ENCODE peak calls at places on chromosomes 4 and X, in nine cellular contexts. One of them, this sample, is unnamed.

GRCh38 chrX:14919421-14919820 is 46.2 kb downstream of the MOSPD2 start:
- DNase-seq in breast epithelium: no peak
- DNase-seq in AG04450: no peak
- DNase-seq in naive thymus-derived CD4-positive, alpha-beta T cell: no peak
- DNase-seq in psoas muscle: no peak
- DNase-seq in ovary: no peak
- DNase-seq in left lung: no peak
- DNase-seq in neuronal stem cell: no peak
- DNase-seq in GM23338: no peak
- DNase-seq in this sample: no peak

GRCh38 chrX:129041319-129041718 is 482.0 kb downstream of the SMARCA1 start:
- DNase-seq in breast epithelium: no peak
- DNase-seq in AG04450: no peak
- DNase-seq in naive thymus-derived CD4-positive, alpha-beta T cell: no peak
- DNase-seq in psoas muscle: no peak
- DNase-seq in ovary: no peak
- DNase-seq in left lung: no peak
- DNase-seq in neuronal stem cell: no peak
- DNase-seq in GM23338: no peak
- DNase-seq in this sample: no peak

GRCh38 chr4:81650871-81651270 is 179.2 kb upstream of the RASGEF1B start:
- DNase-seq in breast epithelium: no peak
- DNase-seq in AG04450: no peak
- DNase-seq in naive thymus-derived CD4-positive, alpha-beta T cell: no peak
- DNase-seq in psoas muscle: no peak
- DNase-seq in ovary: no peak
- DNase-seq in left lung: no peak
- DNase-seq in neuronal stem cell: no peak
- DNase-seq in GM23338: peak
- DNase-seq in this sample: no peak

GRCh38 chr4:177128306-177128705 is 181.4 kb upstream of the NEIL3 start:
- DNase-seq in breast epithelium: no peak
- DNase-seq in AG04450: no peak
- DNase-seq in naive thymus-derived CD4-positive, alpha-beta T cell: no peak
- DNase-seq in psoas muscle: no peak
- DNase-seq in ovary: no peak
- DNase-seq in left lung: no peak
- DNase-seq in neuronal stem cell: no peak
- DNase-seq in GM23338: no peak
- DNase-seq in this sample: no peak

GRCh38 chrX:56728321-56728720 is 722 bp upstream of the NBDY start:
- DNase-seq in breast epithelium: no peak
- DNase-seq in AG04450: no peak
- DNase-seq in naive thymus-derived CD4-positive, alpha-beta T cell: no peak
- DNase-seq in psoas muscle: no peak
- DNase-seq in ovary: no peak
- DNase-seq in left lung: no peak
- DNase-seq in neuronal stem cell: no peak
- DNase-seq in GM23338: no peak
- DNase-seq in this sample: no peak

GRCh38 chr4:2250003-2250763 is 8.3 kb upstream of the HAUS3 start:
- DNase-seq in breast epithelium: no peak
- DNase-seq in AG04450: no peak
- DNase-seq in naive thymus-derived CD4-positive, alpha-beta T cell: no peak
- DNase-seq in psoas muscle: no peak
- DNase-seq in ovary: no peak
- DNase-seq in left lung: peak
- DNase-seq in neuronal stem cell: no peak
- DNase-seq in GM23338: no peak
- DNase-seq in this sample: peak

GRCh38 chrX:132266583-132267355 is 47.5 kb upstream of the RAP2C start:
- DNase-seq in breast epithelium: no peak
- DNase-seq in AG04450: peak
- DNase-seq in naive thymus-derived CD4-positive, alpha-beta T cell: no peak
- DNase-seq in psoas muscle: no peak
- DNase-seq in ovary: no peak
- DNase-seq in left lung: no peak
- DNase-seq in neuronal stem cell: no peak
- DNase-seq in GM23338: no peak
- DNase-seq in this sample: no peak

GRCh38 chrX:39953027-39953426 is 144.7 kb downstream of the BCOR start:
- DNase-seq in breast epithelium: no peak
- DNase-seq in AG04450: no peak
- DNase-seq in naive thymus-derived CD4-positive, alpha-beta T cell: no peak
- DNase-seq in psoas muscle: no peak
- DNase-seq in ovary: no peak
- DNase-seq in left lung: no peak
- DNase-seq in neuronal stem cell: no peak
- DNase-seq in GM23338: no peak
- DNase-seq in this sample: no peak

GRCh38 chr4:1939664-1940509 is 68.7 kb downstream of the NSD2 start:
- DNase-seq in breast epithelium: no peak
- DNase-seq in AG04450: peak
- DNase-seq in naive thymus-derived CD4-positive, alpha-beta T cell: no peak
- DNase-seq in psoas muscle: no peak
- DNase-seq in ovary: no peak
- DNase-seq in left lung: no peak
- DNase-seq in neuronal stem cell: no peak
- DNase-seq in GM23338: no peak
- DNase-seq in this sample: no peak

GRCh38 chrX:104310084-104310483 is 55.4 kb upstream of the ESX1 start:
- DNase-seq in breast epithelium: no peak
- DNase-seq in AG04450: no peak
- DNase-seq in naive thymus-derived CD4-positive, alpha-beta T cell: no peak
- DNase-seq in psoas muscle: no peak
- DNase-seq in ovary: no peak
- DNase-seq in left lung: no peak
- DNase-seq in neuronal stem cell: no peak
- DNase-seq in GM23338: no peak
- DNase-seq in this sample: no peak

GRCh38 chr4:78004270-78004669 is 52.9 kb upstream of the FRAS1 start:
- DNase-seq in breast epithelium: no peak
- DNase-seq in AG04450: no peak
- DNase-seq in naive thymus-derived CD4-positive, alpha-beta T cell: no peak
- DNase-seq in psoas muscle: no peak
- DNase-seq in ovary: no peak
- DNase-seq in left lung: no peak
- DNase-seq in neuronal stem cell: no peak
- DNase-seq in GM23338: no peak
- DNase-seq in this sample: no peak

GRCh38 chr4:84862064-84862463 is 104.4 kb downstream of the WDFY3 start:
- DNase-seq in breast epithelium: no peak
- DNase-seq in AG04450: no peak
- DNase-seq in naive thymus-derived CD4-positive, alpha-beta T cell: no peak
- DNase-seq in psoas muscle: no peak
- DNase-seq in ovary: no peak
- DNase-seq in left lung: no peak
- DNase-seq in neuronal stem cell: no peak
- DNase-seq in GM23338: no peak
- DNase-seq in this sample: no peak

GRCh38 chrX:113929004-113929403 is 654.9 kb upstream of the HTR2C start:
- DNase-seq in breast epithelium: no peak
- DNase-seq in AG04450: no peak
- DNase-seq in naive thymus-derived CD4-positive, alpha-beta T cell: no peak
- DNase-seq in psoas muscle: no peak
- DNase-seq in ovary: no peak
- DNase-seq in left lung: no peak
- DNase-seq in neuronal stem cell: peak
- DNase-seq in GM23338: peak
- DNase-seq in this sample: no peak

GRCh38 chr4:48699470-48699869 is 80.6 kb downstream of the FRYL start:
- DNase-seq in breast epithelium: no peak
- DNase-seq in AG04450: no peak
- DNase-seq in naive thymus-derived CD4-positive, alpha-beta T cell: no peak
- DNase-seq in psoas muscle: no peak
- DNase-seq in ovary: no peak
- DNase-seq in left lung: no peak
- DNase-seq in neuronal stem cell: no peak
- DNase-seq in GM23338: no peak
- DNase-seq in this sample: no peak

GRCh38 chrX:119516157-119516702 is 48.0 kb downstream of the SLC25A5 start:
- DNase-seq in breast epithelium: no peak
- DNase-seq in AG04450: peak
- DNase-seq in naive thymus-derived CD4-positive, alpha-beta T cell: peak
- DNase-seq in psoas muscle: no peak
- DNase-seq in ovary: peak
- DNase-seq in left lung: no peak
- DNase-seq in neuronal stem cell: peak
- DNase-seq in GM23338: peak
- DNase-seq in this sample: peak

GRCh38 chr4:18278244-18278643 is 256.7 kb upstream of the LCORL start:
- DNase-seq in breast epithelium: no peak
- DNase-seq in AG04450: no peak
- DNase-seq in naive thymus-derived CD4-positive, alpha-beta T cell: no peak
- DNase-seq in psoas muscle: no peak
- DNase-seq in ovary: no peak
- DNase-seq in left lung: no peak
- DNase-seq in neuronal stem cell: no peak
- DNase-seq in GM23338: no peak
- DNase-seq in this sample: no peak

GRCh38 chr4:180698550-180698949 is 1544.7 kb upstream of the TENM3 start:
- DNase-seq in breast epithelium: no peak
- DNase-seq in AG04450: no peak
- DNase-seq in naive thymus-derived CD4-positive, alpha-beta T cell: no peak
- DNase-seq in psoas muscle: no peak
- DNase-seq in ovary: no peak
- DNase-seq in left lung: no peak
- DNase-seq in neuronal stem cell: no peak
- DNase-seq in GM23338: no peak
- DNase-seq in this sample: no peak

GRCh38 chr4:180694875-180695274 is 1548.3 kb upstream of the TENM3 start:
- DNase-seq in breast epithelium: no peak
- DNase-seq in AG04450: no peak
- DNase-seq in naive thymus-derived CD4-positive, alpha-beta T cell: no peak
- DNase-seq in psoas muscle: no peak
- DNase-seq in ovary: no peak
- DNase-seq in left lung: no peak
- DNase-seq in neuronal stem cell: no peak
- DNase-seq in GM23338: no peak
- DNase-seq in this sample: no peak

DNA sequence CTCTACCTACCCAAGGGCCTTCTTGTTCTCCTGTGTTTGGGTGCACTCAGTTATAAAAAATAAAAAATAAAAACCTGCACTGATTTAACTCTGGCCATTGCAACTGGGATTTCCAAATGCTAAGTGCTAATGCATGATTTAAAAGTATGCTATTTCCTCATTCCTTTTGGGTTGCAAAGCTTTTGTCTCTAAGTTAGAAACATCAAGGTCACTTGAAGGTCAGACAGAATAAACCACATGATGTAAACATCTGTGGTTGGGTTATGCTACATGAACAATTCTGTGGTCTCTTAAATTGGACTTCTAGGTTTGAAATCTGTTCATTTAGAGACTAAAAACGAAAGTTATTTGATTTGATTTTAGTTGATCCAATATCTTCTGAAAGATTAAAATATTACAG is 1547.4 kb upstream of the TENM3 start:
- DNase-seq in breast epithelium: no peak
- DNase-seq in AG04450: peak
- DNase-seq in naive thymus-derived CD4-positive, alpha-beta T cell: no peak
- DNase-seq in psoas muscle: no peak
- DNase-seq in ovary: no peak
- DNase-seq in left lung: no peak
- DNase-seq in neuronal stem cell: no peak
- DNase-seq in GM23338: no peak
- DNase-seq in this sample: no peak
- H3K27ac ChIP-seq in breast epithelium: no peak
- H3K27ac ChIP-seq in AG04450: no peak
- H3K27ac ChIP-seq in naive thymus-derived CD4-positive, alpha-beta T cell: no peak
- H3K27ac ChIP-seq in psoas muscle: no peak
- H3K27ac ChIP-seq in ovary: no peak
- H3K27ac ChIP-seq in left lung: no peak
- H3K27ac ChIP-seq in neuronal stem cell: no peak
- H3K27ac ChIP-seq in GM23338: no peak
- H3K27ac ChIP-seq in this sample: no peak

GRCh38 chr4:154417358-154417673 is 74.3 kb downstream of the DCHS2 start:
- DNase-seq in breast epithelium: no peak
- DNase-seq in AG04450: no peak
- DNase-seq in naive thymus-derived CD4-positive, alpha-beta T cell: no peak
- DNase-seq in psoas muscle: no peak
- DNase-seq in ovary: no peak
- DNase-seq in left lung: no peak
- DNase-seq in neuronal stem cell: no peak
- DNase-seq in GM23338: no peak
- DNase-seq in this sample: no peak
- H3K27ac ChIP-seq in breast epithelium: peak
- H3K27ac ChIP-seq in AG04450: no peak
- H3K27ac ChIP-seq in naive thymus-derived CD4-positive, alpha-beta T cell: no peak
- H3K27ac ChIP-seq in psoas muscle: no peak
- H3K27ac ChIP-seq in ovary: no peak
- H3K27ac ChIP-seq in left lung: no peak
- H3K27ac ChIP-seq in neuronal stem cell: no peak
- H3K27ac ChIP-seq in GM23338: no peak
- H3K27ac ChIP-seq in this sample: peak

DNA sequence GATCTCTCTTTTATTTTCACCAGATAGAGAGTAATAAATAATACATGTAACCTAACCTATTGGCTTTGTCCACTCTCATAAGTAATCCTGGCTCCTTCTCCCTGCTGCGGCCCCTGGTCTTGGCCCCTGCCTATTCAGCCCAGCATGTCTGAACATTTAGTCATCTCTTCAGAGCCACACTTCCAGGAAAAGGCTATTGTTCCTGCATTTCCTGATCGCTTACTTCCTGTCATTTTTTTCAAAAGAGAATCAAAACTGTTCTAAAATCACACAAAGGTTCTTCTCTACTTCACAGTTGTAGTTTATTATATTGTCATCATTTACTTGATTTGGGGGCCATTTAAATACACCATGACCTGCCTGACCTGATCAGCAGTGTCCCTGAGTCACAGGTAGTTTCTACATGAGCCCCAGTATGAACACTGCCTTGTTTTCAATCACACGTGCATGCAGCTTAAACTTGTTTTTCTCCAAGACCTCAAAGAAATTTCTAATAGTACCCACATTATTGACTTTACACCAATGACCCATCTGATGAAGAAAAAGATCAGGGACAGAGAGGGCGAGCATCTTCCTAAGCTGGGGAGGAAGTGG is 47.4 kb upstream of the KDR start:
- DNase-seq in breast epithelium: no peak
- DNase-seq in AG04450: no peak
- DNase-seq in naive thymus-derived CD4-positive, alpha-beta T cell: no peak
- DNase-seq in psoas muscle: no peak
- DNase-seq in ovary: no peak
- DNase-seq in left lung: no peak
- DNase-seq in neuronal stem cell: no peak
- DNase-seq in GM23338: no peak
- DNase-seq in this sample: no peak
- H3K27ac ChIP-seq in breast epithelium: no peak
- H3K27ac ChIP-seq in AG04450: no peak
- H3K27ac ChIP-seq in naive thymus-derived CD4-positive, alpha-beta T cell: no peak
- H3K27ac ChIP-seq in psoas muscle: peak
- H3K27ac ChIP-seq in ovary: no peak
- H3K27ac ChIP-seq in left lung: peak
- H3K27ac ChIP-seq in neuronal stem cell: no peak
- H3K27ac ChIP-seq in GM23338: no peak
- H3K27ac ChIP-seq in this sample: no peak

DNA sequence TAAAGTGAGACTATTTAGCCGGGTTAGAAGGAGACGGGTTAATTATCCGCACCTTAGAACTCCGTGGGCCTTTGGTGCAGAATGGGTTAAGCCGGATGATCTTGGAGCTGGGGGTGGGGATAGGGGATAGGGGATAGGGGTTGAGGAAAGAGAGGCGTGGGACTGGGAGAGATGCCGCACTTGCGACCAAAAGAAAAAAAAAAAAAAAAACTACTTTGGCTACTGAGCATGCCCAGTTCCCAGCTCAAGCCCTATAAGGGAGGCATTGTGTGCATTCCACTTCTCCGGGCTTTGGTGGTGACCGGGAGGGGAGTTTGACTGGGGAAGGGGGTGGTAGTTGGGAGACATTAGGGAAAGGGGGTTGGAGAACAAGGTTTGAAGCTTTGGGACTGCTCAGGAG is at the start of gene SLITRK4:
- DNase-seq in breast epithelium: no peak
- DNase-seq in AG04450: no peak
- DNase-seq in naive thymus-derived CD4-positive, alpha-beta T cell: no peak
- DNase-seq in psoas muscle: no peak
- DNase-seq in ovary: no peak
- DNase-seq in left lung: no peak
- DNase-seq in neuronal stem cell: peak
- DNase-seq in GM23338: peak
- DNase-seq in this sample: no peak
- H3K27ac ChIP-seq in breast epithelium: no peak
- H3K27ac ChIP-seq in AG04450: no peak
- H3K27ac ChIP-seq in naive thymus-derived CD4-positive, alpha-beta T cell: no peak
- H3K27ac ChIP-seq in psoas muscle: no peak
- H3K27ac ChIP-seq in ovary: no peak
- H3K27ac ChIP-seq in left lung: no peak
- H3K27ac ChIP-seq in neuronal stem cell: peak
- H3K27ac ChIP-seq in GM23338: peak
- H3K27ac ChIP-seq in this sample: no peak

This sample was measured in Peyer's patch.